ENCODE peak calls at places on chromosomes 7 and 10, in five cellular contexts. S is psoas muscle, L is foreskin fibroblast, I is BJ, N is nephron progenitor cell. Y is an unnamed sample.

GRCh38 chr7:107678110-107678753 is 17.6 kb downstream of the SLC26A4 start:
- DNase-seq in L (no peak), S (no peak), N (no peak), I (no peak), Y (no peak)

GRCh38 chr10:21194510-21194993 is 297.4 kb upstream of the NEBL start:
- DNase-seq in S (no peak), I (no peak), L (peak; percentile 16), N (no peak), Y (no peak)

GRCh38 chr10:54594289-54594688 is 206.7 kb downstream of the PCDH15 start:
- DNase-seq in L (no peak), I (no peak), S (no peak), N (no peak), Y (no peak)

GRCh38 chr7:79180533-79180932 is 272.9 kb downstream of the MAGI2 start:
- DNase-seq in N (no peak), L (no peak), S (no peak), I (no peak), Y (peak; percentile 5)

GRCh38 chr7:129698516-129699418 is 87.2 kb downstream of the NRF1 start:
- DNase-seq in S (no peak), N (no peak), L (no peak), I (no peak), Y (no peak)

GRCh38 chr7:14717711-14718304 is 184.7 kb downstream of the DGKB start:
- DNase-seq in I (no peak), N (no peak), L (peak; percentile 38), S (no peak), Y (peak; percentile 26)

GRCh38 chr10:103800789-103801540 is 54.4 kb downstream of the SH3PXD2A start:
- DNase-seq in I (no peak), L (no peak), N (no peak), S (no peak), Y (no peak)

GRCh38 chr7:155357573-155358041 is 59.9 kb downstream of the INSIG1 start:
- DNase-seq in N (no peak), S (no peak), L (peak; percentile 72), I (no peak), Y (no peak)

GRCh38 chr10:16770646-16771045 is 46.6 kb downstream of the RSU1 start:
- DNase-seq in I (no peak), N (no peak), L (no peak), S (no peak), Y (no peak)

GRCh38 chr7:156892821-156893706 is at the start of gene LMBR1:
- DNase-seq in I (peak; percentile 55), S (peak; percentile 94), L (peak; percentile 98), N (peak; percentile 96), Y (peak; percentile 85)

GRCh38 chr10:80163741-80164341 is 31.3 kb downstream of the PLAC9 start:
- DNase-seq in S (peak; percentile 62), I (peak; percentile 63), N (no peak), L (peak; percentile 96), Y (no peak)

GRCh38 chr10:6182454-6183098 is 20.2 kb upstream of the PFKFB3 start:
- DNase-seq in S (peak; percentile 58), I (no peak), N (no peak), L (no peak), Y (no peak)

GRCh38 chr7:102897211-102897621 is 15.6 kb upstream of the LRRC17 start:
- DNase-seq in L (no peak), N (no peak), S (no peak), I (no peak), Y (no peak)

GRCh38 chr10:45280113-45280512 is 35.3 kb downstream of the OR13A1 start:
- DNase-seq in S (no peak), I (no peak), L (no peak), N (no peak), Y (no peak)

GRCh38 chr7:46058424-46058823 is 137.4 kb upstream of the IGFBP3 start:
- DNase-seq in S (no peak), N (no peak), L (peak; percentile 72), I (peak; percentile 18), Y (no peak)

GRCh38 chr10:122999347-122999746 is 9.2 kb downstream of the IKZF5 start:
- DNase-seq in I (no peak), L (no peak), N (no peak), S (no peak), Y (no peak)

GRCh38 chr7:78438433-78438832 is 639.9 kb downstream of the PHTF2 start:
- DNase-seq in N (no peak), S (no peak), L (no peak), I (no peak), Y (no peak)

GRCh38 chr7:92832623-92833023 is 3.8 kb downstream of the CDK6 start:
- DNase-seq in I (no peak), S (no peak), N (no peak), L (no peak), Y (no peak)

GRCh38 chr7:86911703-86912102 is 147.8 kb downstream of the ELAPOR2 start:
- DNase-seq in I (no peak), S (no peak), N (no peak), L (peak; percentile 11), Y (no peak)

GRCh38 chr7:474605-475424 is 44.8 kb downstream of the PDGFA start:
- DNase-seq in S (no peak), L (no peak), I (no peak), N (no peak), Y (no peak)

GRCh38 chr7:104851268-104851667 is 162.7 kb upstream of the KMT2E start:
- DNase-seq in N (no peak), L (no peak), I (no peak), S (no peak), Y (no peak)

GRCh38 chr7:91491868-91492267 is 227.6 kb downstream of the FZD1 start:
- DNase-seq in N (no peak), S (no peak), I (no peak), L (peak; percentile 7), Y (no peak)

GRCh38 chr10:57338823-57339558 is 928.7 kb downstream of the IPMK start:
- DNase-seq in N (peak; percentile 10), L (peak; percentile 50), I (peak; percentile 5), S (no peak), Y (peak; percentile 43)

GRCh38 chr7:139675127-139676110 is 102.4 kb downstream of the HIPK2 start:
- DNase-seq in N (no peak), I (no peak), L (peak; percentile 68), S (no peak), Y (peak; percentile 70)

GRCh38 chr10:88680958-88681357 is 16.7 kb downstream of the LIPF start:
- DNase-seq in S (no peak), N (no peak), I (no peak), L (no peak), Y (no peak)

GRCh38 chr7:15675379-15675778 is 11.1 kb downstream of the MEOX2 start:
- DNase-seq in S (no peak), L (no peak), N (no peak), I (no peak), Y (no peak)

GRCh38 chr7:4168041-4168440 is 514.1 kb upstream of the FOXK1 start:
- DNase-seq in L (no peak), I (no peak), S (no peak), N (no peak), Y (no peak)

GRCh38 chr7:54705436-54705835 is 53.6 kb downstream of the SEC61G start:
- DNase-seq in N (no peak), L (peak; percentile 18), S (no peak), I (no peak), Y (peak; percentile 28)

GRCh38 chr7:2313450-2314208 is 612 bp downstream of the SNX8 start:
- DNase-seq in L (peak; percentile 45), I (no peak), S (no peak), N (no peak), Y (no peak)

GRCh38 chr7:151689196-151689971 is 169.7 kb upstream of the RHEB start:
- DNase-seq in S (no peak), L (no peak), N (no peak), I (no peak), Y (no peak)

GRCh38 chr7:106538638-106539037 is 122.3 kb downstream of the CCDC71L start:
- DNase-seq in I (no peak), L (no peak), S (no peak), N (no peak), Y (no peak)

GRCh38 chr10:72058989-72059842 is 29.1 kb downstream of the SPOCK2 start:
- DNase-seq in I (no peak), N (no peak), L (peak; percentile 18), S (no peak), Y (no peak)

GRCh38 chr7:132216847-132217246 is 359.4 kb downstream of the PLXNA4 start:
- DNase-seq in I (no peak), L (no peak), N (no peak), S (no peak), Y (no peak)
- TF ChIP-seq CTCF in I (no peak), L (no peak), N (no peak), S (no peak), Y (no peak)

GRCh38 chr10:101055416-101055815 is 6.4 kb upstream of the KAZALD1 start:
- DNase-seq in L (no peak), N (no peak), I (no peak), S (no peak), Y (no peak)
- TF ChIP-seq CTCF in L (no peak), N (no peak), I (no peak), S (no peak), Y (peak; percentile 16)

DNA sequence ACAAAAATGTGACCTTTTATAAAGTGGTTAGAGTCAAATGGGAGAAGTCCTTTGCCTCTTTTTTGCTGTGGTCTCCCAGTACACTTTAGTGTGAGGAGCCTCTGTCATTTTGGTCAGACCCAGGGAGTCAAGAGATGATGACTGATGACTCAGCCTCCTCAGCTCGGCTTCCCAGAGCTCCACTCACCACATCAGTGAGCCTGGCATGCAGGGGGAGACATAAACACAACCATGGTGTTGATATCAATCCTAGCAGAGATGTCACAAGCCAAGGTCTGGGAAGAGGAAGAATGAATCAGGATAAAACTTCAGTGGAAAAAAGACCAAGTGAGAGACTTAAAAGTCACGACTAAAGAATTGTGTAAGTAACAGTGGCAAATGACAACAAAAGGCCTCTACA is 50.1 kb downstream of the TFAM start:
- DNase-seq in L (peak; percentile 98), I (peak; percentile 98), S (peak; percentile 43), N (no peak), Y (peak; percentile 99)
- TF ChIP-seq CTCF in L (no peak), I (peak; percentile 26), S (no peak), N (no peak), Y (no peak)

GRCh38 chr10:124641282-124642075 is 102.7 kb downstream of the FAM53B start:
- DNase-seq in S (no peak), N (no peak), I (no peak), L (peak; percentile 82), Y (no peak)

GRCh38 chr10:124644281-124644680 is 99.9 kb downstream of the FAM53B start:
- DNase-seq in I (no peak), L (no peak), N (no peak), S (no peak), Y (no peak)

GRCh38 chr10:124644771-124645170 is 99.4 kb downstream of the FAM53B start:
- DNase-seq in L (no peak), N (no peak), I (no peak), S (no peak), Y (no peak)

GRCh38 chr10:124642076-124642710 is 102.0 kb downstream of the FAM53B start:
- DNase-seq in I (no peak), S (no peak), N (no peak), L (no peak), Y (no peak)

GRCh38 chr10:124643281-124644009 is 100.7 kb downstream of the FAM53B start:
- DNase-seq in N (no peak), I (no peak), S (no peak), L (no peak), Y (no peak)
- TF ChIP-seq CTCF in N (no peak), I (no peak), S (no peak), L (no peak), Y (no peak)

GRCh38 chr10:51485668-51486067 is 213.7 kb downstream of the CSTF2T start:
- DNase-seq in I (no peak), S (no peak), N (no peak), L (no peak), Y (no peak)
- TF ChIP-seq CTCF in I (no peak), S (no peak), N (no peak), L (no peak), Y (no peak)